ENCODE peak calls at places on chromosomes 7 and 10, in five cellular contexts. R is SK-N-SH, F is HepG2, C is K562, L is GM12878. S is an unnamed sample.

GRCh38 chr7:32347244-32347828 is 142.8 kb downstream of the LSM5 start:
- DNase-seq in R (peak; percentile 44), F (peak; percentile 5), C (peak; percentile 44), L (no peak), S (no peak)

GRCh38 chr10:124739996-124740373 is 4.2 kb downstream of the FAM53B start:
- DNase-seq in R (no peak), F (no peak), C (no peak), L (no peak), S (no peak)

GRCh38 chr10:129055966-129056365 is 411.1 kb upstream of the MGMT start:
- DNase-seq in R (peak; percentile 40), F (no peak), C (no peak), L (no peak), S (no peak)

GRCh38 chr7:2609001-2609411 is 22.8 kb upstream of the TTYH3 start:
- DNase-seq in R (peak; percentile 77), F (peak; percentile 62), C (peak; percentile 63), L (no peak), S (peak; percentile 52)

GRCh38 chr7:42347616-42348015 is 110.6 kb upstream of the GLI3 start:
- DNase-seq in R (no peak), F (no peak), C (no peak), L (no peak), S (no peak)

GRCh38 chr10:121662945-121663917 is 65.0 kb upstream of the FGFR2 start:
- DNase-seq in R (peak; percentile 64), F (no peak), C (peak; percentile 35), L (no peak), S (peak; percentile 79)

GRCh38 chr7:139043823-139044812 is 8.3 kb upstream of the ZC3HAV1L start:
- DNase-seq in R (no peak), F (peak; percentile 16), C (peak; percentile 84), L (no peak), S (no peak)

GRCh38 chr10:21668831-21669230 is 134.8 kb downstream of the MLLT10 start:
- DNase-seq in R (no peak), F (no peak), C (no peak), L (no peak), S (no peak)

GRCh38 chr10:74586088-74586585 is 240.3 kb upstream of the KAT6B start:
- DNase-seq in R (peak; percentile 12), F (no peak), C (peak; percentile 15), L (peak; percentile 73), S (no peak)

GRCh38 chr7:3282457-3282856 is 18.6 kb upstream of the SDK1 start:
- DNase-seq in R (no peak), F (no peak), C (no peak), L (no peak), S (no peak)

GRCh38 chr7:5375925-5376324 is 47.7 kb downstream of the TNRC18 start:
- DNase-seq in R (no peak), F (no peak), C (no peak), L (no peak), S (no peak)

GRCh38 chr7:101114492-101114891 is 12.4 kb upstream of the SERPINE1 start:
- DNase-seq in R (no peak), F (no peak), C (no peak), L (no peak), S (no peak)

GRCh38 chr7:86301301-86301700 is 342.4 kb upstream of the GRM3 start:
- DNase-seq in R (no peak), F (no peak), C (no peak), L (no peak), S (no peak)

GRCh38 chr7:1678070-1678543 is 8.0 kb downstream of the ELFN1 start:
- DNase-seq in R (no peak), F (no peak), C (no peak), L (no peak), S (no peak)

GRCh38 chr10:22325272-22325947 is 4.5 kb downstream of the BMI1 start:
- DNase-seq in R (peak; percentile 92), F (peak; percentile 61), C (peak; percentile 90), L (no peak), S (peak; percentile 66)

GRCh38 chr10:112526906-112527305 is 79.9 kb downstream of the VTI1A start:
- DNase-seq in R (no peak), F (no peak), C (no peak), L (no peak), S (peak; percentile 33)

GRCh38 chr7:151125835-151126481 is 39.7 kb downstream of the AGAP3 start:
- DNase-seq in R (no peak), F (no peak), C (no peak), L (no peak), S (no peak)

GRCh38 chr10:48251152-48251524 is 23.4 kb downstream of the FRMPD2 start:
- DNase-seq in R (no peak), F (peak; percentile 4), C (no peak), L (no peak), S (no peak)

GRCh38 chr7:2478387-2478760 is 2.2 kb upstream of the GRIFIN start:
- DNase-seq in R (no peak), F (no peak), C (no peak), L (no peak), S (no peak)

GRCh38 chr10:36345770-36346169 is 703.7 kb upstream of the FZD8 start:
- DNase-seq in R (no peak), F (no peak), C (no peak), L (no peak), S (no peak)

GRCh38 chr10:78906734-78907385 is 161.9 kb upstream of the ZMIZ1 start:
- DNase-seq in R (no peak), F (no peak), C (no peak), L (no peak), S (no peak)

DNA sequence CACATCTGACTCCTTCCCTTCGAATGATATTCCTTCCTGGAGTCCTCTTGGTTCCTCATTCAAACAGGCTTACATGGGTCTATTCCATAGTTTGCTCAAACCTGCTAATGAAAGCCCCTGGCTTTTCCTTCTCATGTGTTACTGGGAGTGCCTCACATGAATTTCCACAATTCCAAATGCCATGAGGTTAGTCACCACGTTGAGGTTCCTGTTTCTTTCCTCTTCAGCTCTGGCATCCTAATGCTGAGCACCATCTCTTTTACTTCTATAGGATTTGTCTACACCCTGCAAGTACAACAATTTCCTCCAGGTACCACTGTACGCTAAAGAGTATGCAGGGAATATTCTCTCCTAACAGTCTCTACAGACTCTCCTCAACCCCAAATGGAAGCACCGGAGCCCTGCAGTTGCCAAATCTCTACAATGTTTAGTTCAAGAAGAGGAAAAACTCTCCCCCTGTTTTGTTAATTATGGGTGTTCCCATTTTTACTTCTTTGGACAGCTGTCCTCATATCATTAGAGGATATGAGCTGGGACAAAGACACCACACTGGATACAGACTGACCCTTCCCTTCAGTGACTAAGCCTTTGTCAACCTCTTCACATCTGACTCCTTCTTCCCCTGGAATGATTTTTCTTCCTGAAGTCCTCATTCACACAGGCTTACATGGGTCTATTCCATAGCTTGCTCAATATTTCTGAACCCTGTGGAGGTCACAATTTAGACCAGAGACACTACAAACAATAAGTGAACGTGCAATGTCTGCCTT is 145.8 kb upstream of the BET1 start:
- DNase-seq in R (no peak), F (no peak), C (no peak), L (no peak), S (no peak)
- TF ChIP-seq FOXM1 in R (no peak), F (no peak), C (no peak), L (no peak), S (no peak)

GRCh38 chr7:50351267-50351666 is 46.8 kb downstream of the IKZF1 start:
- DNase-seq in R (no peak), F (no peak), C (no peak), L (no peak), S (no peak)

GRCh38 chr7:50348469-50349162 is 44.1 kb downstream of the IKZF1 start:
- DNase-seq in R (no peak), F (no peak), C (no peak), L (no peak), S (no peak)

GRCh38 chr7:50349399-50349798 is 44.9 kb downstream of the IKZF1 start:
- DNase-seq in R (no peak), F (no peak), C (no peak), L (no peak), S (no peak)

GRCh38 chr7:50352282-50352681 is 47.8 kb downstream of the IKZF1 start:
- DNase-seq in R (no peak), F (no peak), C (no peak), L (peak; percentile 86), S (no peak)

GRCh38 chr7:50349963-50350944 is 45.7 kb downstream of the IKZF1 start:
- DNase-seq in R (no peak), F (no peak), C (peak; percentile 35), L (peak; percentile 84), S (no peak)
- TF ChIP-seq FOXM1 in R (no peak), F (no peak), C (no peak), L (peak; percentile 87), S (no peak)

DNA sequence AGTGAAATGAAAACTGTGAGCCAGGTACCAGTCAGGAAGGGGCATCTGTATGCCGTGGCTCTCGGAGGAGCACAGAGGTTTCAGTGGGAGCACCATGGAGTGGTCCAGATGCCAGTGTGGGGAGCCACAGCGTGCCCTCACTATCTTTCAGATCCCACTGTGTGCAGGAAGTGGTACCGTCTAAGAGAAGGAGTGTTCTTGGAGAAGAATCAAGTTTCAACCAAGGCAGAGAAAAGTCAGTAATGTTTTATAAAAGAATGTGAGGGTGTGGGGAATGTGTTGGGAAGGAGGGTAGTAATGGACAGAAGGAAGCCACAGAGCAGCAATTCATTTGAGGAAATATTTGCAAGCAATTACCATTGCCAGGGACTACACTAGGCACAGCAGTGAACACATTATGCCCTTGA is 35.6 kb downstream of the PRKAR2B start:
- DNase-seq in R (no peak), F (no peak), C (no peak), L (no peak), S (no peak)
- TF ChIP-seq FOXM1 in R (no peak), F (no peak), C (no peak), L (no peak), S (no peak)

DNA sequence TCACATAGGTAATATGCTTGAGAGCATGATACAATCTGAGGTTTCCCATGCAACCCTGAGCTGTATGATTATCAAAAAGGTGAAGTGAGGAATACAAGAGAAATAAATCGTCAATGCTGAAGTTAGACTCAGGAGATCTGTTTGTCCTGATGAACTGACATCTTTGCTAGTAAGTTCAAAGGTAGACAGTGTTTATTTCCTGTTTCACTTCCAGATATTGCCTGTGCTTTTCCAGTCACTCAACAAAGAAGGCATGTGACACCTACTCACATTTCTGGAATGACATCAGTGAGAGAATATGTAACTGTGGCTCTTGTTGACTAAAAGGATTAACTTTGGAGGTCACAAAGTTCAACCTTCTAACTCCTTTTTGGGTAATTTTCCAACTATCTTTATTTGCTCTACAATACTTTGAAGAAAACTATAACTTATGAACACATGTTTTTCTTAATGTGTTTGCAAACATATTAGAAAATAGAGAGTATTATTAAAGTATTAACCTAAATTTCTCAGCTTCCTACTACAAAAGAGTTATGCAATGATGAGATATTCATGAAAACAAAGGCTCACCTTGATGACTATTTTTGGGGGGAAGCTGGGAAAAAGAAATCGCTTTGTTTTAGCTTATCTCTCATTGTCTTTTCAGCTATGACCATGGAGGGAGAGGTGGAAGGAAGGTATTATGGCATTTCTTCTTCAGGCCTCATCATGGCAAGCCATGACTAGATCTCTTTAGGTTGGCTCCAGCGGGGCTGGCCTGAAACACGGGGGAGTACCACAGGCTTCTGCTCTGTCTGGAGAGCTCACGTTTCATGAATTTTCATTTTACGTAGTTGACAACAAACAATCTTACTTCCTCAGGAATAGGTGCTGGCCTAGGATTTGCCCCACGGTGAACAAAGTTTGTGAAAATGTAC is 214.7 kb upstream of the SLC26A5 start:
- DNase-seq in R (no peak), F (peak; percentile 100), C (peak; percentile 32), L (no peak), S (no peak)
- TF ChIP-seq FOXM1 in R (no peak), F (no peak), C (no peak), L (no peak), S (no peak)